ENCODE peak calls at places on chromosomes 11 and 22, in eight cellular contexts. L, E, Z, Q, G, Y, V and S are unnamed samples.

GRCh38 chr22:43431821-43432554 is 20.2 kb downstream of the MPPED1 start:
- DNase-seq in L (no peak), Q (no peak), Z (no peak), G (no peak), Y (no peak), V (no peak), E (no peak), S (no peak)

GRCh38 chr11:116100016-116100415 is 595.8 kb upstream of the CADM1 start:
- DNase-seq in G (no peak), L (no peak), E (no peak), Q (no peak), V (no peak), Y (no peak), Z (no peak), S (no peak)

GRCh38 chr22:50218996-50219727 is 18.4 kb downstream of the SELENOO start:
- DNase-seq in Z (no peak), E (peak; percentile 49), L (peak; percentile 91), V (peak; percentile 77), Y (no peak), Q (no peak), G (peak; percentile 98), S (peak; percentile 87)

GRCh38 chr22:30423296-30423958 is 2.1 kb upstream of the MTFP1 start:
- DNase-seq in Z (peak; percentile 86), L (peak; percentile 57), Q (peak; percentile 39), E (no peak), V (no peak), Y (no peak), G (no peak), S (no peak)

GRCh38 chr11:18172686-18173085 is at the start of gene MRGPRX4:
- DNase-seq in V (no peak), Y (no peak), L (no peak), G (no peak), Q (no peak), Z (no peak), E (no peak), S (no peak)

GRCh38 chr22:21712751-21713427 is 22.7 kb downstream of the YPEL1 start:
- DNase-seq in E (peak; percentile 89), V (peak; percentile 59), G (peak; percentile 71), Q (peak; percentile 35), L (peak; percentile 75), Y (no peak), Z (no peak), S (peak; percentile 66)

GRCh38 chr22:37577957-37578356 is 1.9 kb downstream of the LGALS2 start:
- DNase-seq in G (no peak), Y (no peak), L (no peak), E (no peak), V (no peak), Q (no peak), Z (no peak), S (no peak)

GRCh38 chr22:36351921-36352774 is 35.6 kb downstream of the MYH9 start:
- DNase-seq in L (no peak), G (no peak), Y (peak; percentile 81), V (no peak), Z (no peak), Q (no peak), E (peak; percentile 61), S (no peak)

GRCh38 chr11:113331988-113332387 is 17.6 kb downstream of the TTC12 start:
- DNase-seq in Q (no peak), V (no peak), E (no peak), L (no peak), Y (no peak), G (no peak), Z (no peak), S (no peak)

GRCh38 chr22:42294034-42294985 is 23.9 kb upstream of the TCF20 start:
- DNase-seq in Z (no peak), L (peak; percentile 78), V (peak; percentile 91), E (peak; percentile 89), Y (no peak), Q (no peak), G (peak; percentile 58), S (no peak)

GRCh38 chr11:61475433-61475832 is 33.1 kb upstream of the LRRC10B start:
- DNase-seq in L (no peak), G (no peak), Z (no peak), V (no peak), Q (no peak), E (no peak), Y (no peak), S (no peak)

GRCh38 chr11:83004855-83005556 is 66.7 kb downstream of the RAB30 start:
- DNase-seq in G (no peak), Y (no peak), Q (no peak), E (no peak), V (no peak), L (no peak), Z (no peak), S (no peak)

GRCh38 chr11:19441752-19442553 is 201.2 kb upstream of the E2F8 start:
- DNase-seq in G (peak; percentile 21), Y (no peak), Q (peak; percentile 7), Z (peak; percentile 58), L (no peak), E (peak; percentile 70), V (no peak), S (peak; percentile 76)

GRCh38 chr11:19920982-19921381 is 208.3 kb downstream of the NAV2 start:
- DNase-seq in Y (no peak), Q (no peak), L (no peak), Z (no peak), V (no peak), E (no peak), G (no peak), S (no peak)

GRCh38 chr11:64545605-64546004 is 45.4 kb upstream of the SLC22A12 start:
- DNase-seq in G (no peak), Y (no peak), L (no peak), V (no peak), E (no peak), Z (no peak), Q (no peak), S (peak; percentile 59)

GRCh38 chr22:36737776-36738175 is 34.2 kb upstream of the CACNG2 start:
- DNase-seq in V (peak; percentile 12), Q (no peak), L (peak; percentile 80), Z (no peak), Y (peak; percentile 66), G (no peak), E (no peak), S (no peak)

GRCh38 chr22:43398910-43399309 is 12.9 kb upstream of the MPPED1 start:
- DNase-seq in E (no peak), L (no peak), Z (no peak), Q (no peak), G (no peak), V (no peak), Y (no peak), S (no peak)

GRCh38 chr11:135069884-135070283 is 657.8 kb upstream of the B3GAT1 start:
- DNase-seq in Y (no peak), G (no peak), Z (no peak), E (peak; percentile 95), L (no peak), Q (no peak), V (no peak), S (no peak)

GRCh38 chr11:96134622-96135021 is 208.4 kb downstream of the MAML2 start:
- DNase-seq in E (peak; percentile 42), Y (no peak), V (no peak), Q (no peak), Z (no peak), L (no peak), G (no peak), S (no peak)

GRCh38 chr22:28009272-28009827 is 90.3 kb upstream of the PITPNB start:
- DNase-seq in Z (peak; percentile 88), E (peak; percentile 78), V (peak; percentile 83), L (peak; percentile 84), Q (peak; percentile 66), Y (peak; percentile 79), G (peak; percentile 85), S (peak; percentile 75)

GRCh38 chr11:130442728-130443127 is 5.7 kb upstream of the ADAMTS15 start:
- DNase-seq in E (no peak), Y (no peak), V (no peak), G (no peak), L (peak; percentile 20), Z (no peak), Q (no peak), S (no peak)

GRCh38 chr11:27681664-27682063 is 18.6 kb downstream of the BDNF start:
- DNase-seq in L (no peak), G (no peak), Z (no peak), V (no peak), Q (no peak), Y (no peak), E (no peak), S (no peak)